ENCODE peak calls at places on chromosomes 7 and 10, in five cellular contexts. One of them, this sample, is unnamed.

GRCh38 chr7:128309921-128310320 is 33.8 kb downstream of the RBM28 start:
- DNase-seq in heart right ventricle: no peak
- DNase-seq in neural progenitor cell: peak
- DNase-seq in BJ: no peak
- DNase-seq in spleen: no peak
- DNase-seq in this sample: no peak

GRCh38 chr7:141073641-141074161 is at the start of gene TMEM178B:
- DNase-seq in heart right ventricle: peak
- DNase-seq in neural progenitor cell: peak
- DNase-seq in BJ: no peak
- DNase-seq in spleen: no peak
- DNase-seq in this sample: no peak

GRCh38 chr7:134022512-134022911 is 104.6 kb upstream of the LRGUK start:
- DNase-seq in heart right ventricle: no peak
- DNase-seq in neural progenitor cell: no peak
- DNase-seq in BJ: no peak
- DNase-seq in spleen: no peak
- DNase-seq in this sample: no peak

GRCh38 chr7:20298486-20298901 is 32.2 kb upstream of the ITGB8 start:
- DNase-seq in heart right ventricle: no peak
- DNase-seq in neural progenitor cell: no peak
- DNase-seq in BJ: no peak
- DNase-seq in spleen: no peak
- DNase-seq in this sample: no peak

GRCh38 chr10:124611738-124612137 is 132.4 kb downstream of the FAM53B start:
- DNase-seq in heart right ventricle: no peak
- DNase-seq in neural progenitor cell: no peak
- DNase-seq in BJ: no peak
- DNase-seq in spleen: peak
- DNase-seq in this sample: no peak

GRCh38 chr10:103856497-103857175 is 1.3 kb upstream of the SH3PXD2A start:
- DNase-seq in heart right ventricle: no peak
- DNase-seq in neural progenitor cell: no peak
- DNase-seq in BJ: no peak
- DNase-seq in spleen: no peak
- DNase-seq in this sample: no peak

GRCh38 chr10:102652170-102652926 is 8.1 kb downstream of the TRIM8 start:
- DNase-seq in heart right ventricle: no peak
- DNase-seq in neural progenitor cell: no peak
- DNase-seq in BJ: no peak
- DNase-seq in spleen: no peak
- DNase-seq in this sample: no peak

GRCh38 chr7:1994931-1995330 is 237.8 kb downstream of the MAD1L1 start:
- DNase-seq in heart right ventricle: no peak
- DNase-seq in neural progenitor cell: no peak
- DNase-seq in BJ: no peak
- DNase-seq in spleen: no peak
- DNase-seq in this sample: no peak

GRCh38 chr7:121079425-121080169 is 91.1 kb downstream of the CPED1 start:
- DNase-seq in heart right ventricle: no peak
- DNase-seq in neural progenitor cell: no peak
- DNase-seq in BJ: no peak
- DNase-seq in spleen: no peak
- DNase-seq in this sample: no peak

GRCh38 chr7:139735466-139735865 is 42.3 kb downstream of the HIPK2 start:
- DNase-seq in heart right ventricle: no peak
- DNase-seq in neural progenitor cell: no peak
- DNase-seq in BJ: no peak
- DNase-seq in spleen: no peak
- DNase-seq in this sample: no peak

GRCh38 chr10:25018703-25019102 is 2.3 kb downstream of the THNSL1 start:
- DNase-seq in heart right ventricle: no peak
- DNase-seq in neural progenitor cell: no peak
- DNase-seq in BJ: no peak
- DNase-seq in spleen: no peak
- DNase-seq in this sample: no peak

GRCh38 chr7:116772926-116773749 is 89.2 kb upstream of the CAPZA2 start:
- DNase-seq in heart right ventricle: no peak
- DNase-seq in neural progenitor cell: no peak
- DNase-seq in BJ: no peak
- DNase-seq in spleen: no peak
- DNase-seq in this sample: no peak

GRCh38 chr7:117572826-117573620 is 93.2 kb downstream of the CFTR start:
- DNase-seq in heart right ventricle: no peak
- DNase-seq in neural progenitor cell: no peak
- DNase-seq in BJ: no peak
- DNase-seq in spleen: no peak
- DNase-seq in this sample: no peak

GRCh38 chr7:2139004-2139652 is 93.6 kb downstream of the MAD1L1 start:
- DNase-seq in heart right ventricle: peak
- DNase-seq in neural progenitor cell: no peak
- DNase-seq in BJ: no peak
- DNase-seq in spleen: no peak
- DNase-seq in this sample: no peak

GRCh38 chr7:23477962-23478866 is 7.9 kb upstream of the IGF2BP3 start:
- DNase-seq in heart right ventricle: no peak
- DNase-seq in neural progenitor cell: no peak
- DNase-seq in BJ: no peak
- DNase-seq in spleen: no peak
- DNase-seq in this sample: no peak

GRCh38 chr7:105611856-105612775 is 30.8 kb upstream of the EFCAB10 start:
- DNase-seq in heart right ventricle: no peak
- DNase-seq in neural progenitor cell: no peak
- DNase-seq in BJ: no peak
- DNase-seq in spleen: no peak
- DNase-seq in this sample: no peak

GRCh38 chr7:27641576-27642230 is 21.0 kb downstream of the HIBADH start:
- DNase-seq in heart right ventricle: no peak
- DNase-seq in neural progenitor cell: no peak
- DNase-seq in BJ: no peak
- DNase-seq in spleen: no peak
- DNase-seq in this sample: no peak

GRCh38 chr10:15483215-15483970 is 112.3 kb upstream of the FAM171A1 start:
- DNase-seq in heart right ventricle: no peak
- DNase-seq in neural progenitor cell: no peak
- DNase-seq in BJ: no peak
- DNase-seq in spleen: no peak
- DNase-seq in this sample: no peak

GRCh38 chr10:110502851-110503301 is 5.2 kb downstream of the DUSP5 start:
- DNase-seq in heart right ventricle: no peak
- DNase-seq in neural progenitor cell: no peak
- DNase-seq in BJ: no peak
- DNase-seq in spleen: no peak
- DNase-seq in this sample: no peak

GRCh38 chr10:37754538-37755323 is 102.7 kb downstream of the ZNF248 start:
- DNase-seq in heart right ventricle: no peak
- DNase-seq in neural progenitor cell: peak
- DNase-seq in BJ: no peak
- DNase-seq in spleen: no peak
- DNase-seq in this sample: no peak
- TF ChIP-seq CTCF in heart right ventricle: peak
- TF ChIP-seq CTCF in neural progenitor cell: peak
- TF ChIP-seq CTCF in BJ: no peak
- TF ChIP-seq CTCF in spleen: peak
- TF ChIP-seq CTCF in this sample: peak

GRCh38 chr10:44068716-44069482 is 316.0 kb downstream of the CXCL12 start:
- DNase-seq in heart right ventricle: peak
- DNase-seq in neural progenitor cell: no peak
- DNase-seq in BJ: no peak
- DNase-seq in spleen: no peak
- DNase-seq in this sample: no peak

GRCh38 chr10:44067432-44067831 is 317.5 kb downstream of the CXCL12 start:
- DNase-seq in heart right ventricle: no peak
- DNase-seq in neural progenitor cell: no peak
- DNase-seq in BJ: no peak
- DNase-seq in spleen: no peak
- DNase-seq in this sample: no peak

GRCh38 chr10:44069573-44069972 is 315.3 kb downstream of the CXCL12 start:
- DNase-seq in heart right ventricle: no peak
- DNase-seq in neural progenitor cell: no peak
- DNase-seq in BJ: no peak
- DNase-seq in spleen: no peak
- DNase-seq in this sample: no peak

GRCh38 chr10:44070282-44070681 is 314.6 kb downstream of the CXCL12 start:
- DNase-seq in heart right ventricle: peak
- DNase-seq in neural progenitor cell: no peak
- DNase-seq in BJ: no peak
- DNase-seq in spleen: no peak
- DNase-seq in this sample: no peak

GRCh38 chr10:44071479-44071878 is 313.4 kb downstream of the CXCL12 start:
- DNase-seq in heart right ventricle: no peak
- DNase-seq in neural progenitor cell: no peak
- DNase-seq in BJ: peak
- DNase-seq in spleen: no peak
- DNase-seq in this sample: peak
- TF ChIP-seq CTCF in heart right ventricle: no peak
- TF ChIP-seq CTCF in neural progenitor cell: no peak
- TF ChIP-seq CTCF in BJ: peak
- TF ChIP-seq CTCF in spleen: no peak
- TF ChIP-seq CTCF in this sample: peak

GRCh38 chr7:66575398-66575797 is 53.3 kb upstream of the KCTD7 start:
- DNase-seq in heart right ventricle: no peak
- DNase-seq in neural progenitor cell: no peak
- DNase-seq in BJ: no peak
- DNase-seq in spleen: no peak
- DNase-seq in this sample: no peak
- TF ChIP-seq CTCF in heart right ventricle: no peak
- TF ChIP-seq CTCF in neural progenitor cell: no peak
- TF ChIP-seq CTCF in BJ: no peak
- TF ChIP-seq CTCF in spleen: no peak
- TF ChIP-seq CTCF in this sample: no peak

GRCh38 chr10:116382290-116382689 is 45.4 kb upstream of the PNLIPRP3 start:
- DNase-seq in heart right ventricle: no peak
- DNase-seq in neural progenitor cell: no peak
- DNase-seq in BJ: no peak
- DNase-seq in spleen: no peak
- DNase-seq in this sample: no peak

GRCh38 chr10:116385311-116385710 is 42.3 kb upstream of the PNLIPRP3 start:
- DNase-seq in heart right ventricle: no peak
- DNase-seq in neural progenitor cell: no peak
- DNase-seq in BJ: no peak
- DNase-seq in spleen: no peak
- DNase-seq in this sample: no peak

DNA sequence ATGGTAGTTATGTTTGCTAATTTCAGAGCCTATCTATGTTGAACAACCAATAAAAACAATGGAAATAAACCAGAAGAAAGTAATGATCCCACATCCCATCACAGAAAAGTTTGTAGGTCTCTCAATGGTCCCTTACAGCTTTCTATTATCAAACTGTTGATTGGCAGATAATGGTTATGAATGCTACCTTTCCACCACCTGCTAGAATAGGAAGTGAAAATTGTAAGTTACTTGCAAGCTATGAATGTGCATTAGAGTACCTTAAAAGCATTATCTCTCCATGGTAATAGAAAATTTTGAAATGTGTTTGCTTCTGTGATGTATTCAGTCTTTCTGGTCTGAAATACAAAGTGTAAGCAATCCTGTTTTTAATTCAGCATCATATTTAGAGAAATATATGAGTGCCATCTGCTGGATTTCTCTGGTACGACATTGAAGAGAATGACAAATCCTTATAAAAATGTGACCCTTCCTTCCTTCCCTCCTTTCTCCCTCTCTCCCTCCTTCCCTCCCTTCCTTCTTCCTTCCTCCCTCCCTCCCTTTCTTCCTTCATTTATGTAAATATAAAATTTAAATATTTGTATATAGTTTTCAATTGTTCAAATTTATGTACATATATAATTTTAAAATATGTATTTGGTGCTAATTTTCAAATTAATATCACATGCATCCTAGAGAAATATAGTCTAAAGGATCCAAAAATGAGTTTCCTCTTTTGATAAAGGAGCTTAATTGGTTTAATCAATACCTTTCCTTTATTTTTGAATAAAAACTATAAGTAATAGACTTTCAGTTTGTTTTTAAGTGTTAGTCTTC is 41.4 kb upstream of the PNLIPRP3 start:
- DNase-seq in heart right ventricle: no peak
- DNase-seq in neural progenitor cell: peak
- DNase-seq in BJ: no peak
- DNase-seq in spleen: no peak
- DNase-seq in this sample: peak
- TF ChIP-seq CTCF in heart right ventricle: peak
- TF ChIP-seq CTCF in neural progenitor cell: peak
- TF ChIP-seq CTCF in BJ: peak
- TF ChIP-seq CTCF in spleen: peak
- TF ChIP-seq CTCF in this sample: peak

This sample was measured in AG09319.